ENCODE peak calls at places on chromosomes 11 and 22, in ten cellular contexts. One of them, this sample, is unnamed.

GRCh38 chr11:125241104-125241503 is 76.6 kb downstream of the PKNOX2 start:
- DNase-seq in HTR-8/SVneo: no peak
- DNase-seq in stimulated activated CD4-positive, alpha-beta T cell treated with anti-CD3 and anti-CD28 coated beads, Interleukin-2, amount 100 ng/mL, for 24 hours: no peak
- DNase-seq in fibroblast of lung: no peak
- DNase-seq in naive thymus-derived CD8-positive, alpha-beta T cell: no peak
- DNase-seq in stimulated activated CD8-positive, alpha-beta memory T cell treated with anti-CD3 and anti-CD28 coated beads, Interleukin-4, amount 100 ng/mL, for 4 hours: no peak
- DNase-seq in GM23248: no peak
- DNase-seq in hypothalamus: no peak
- DNase-seq in GM20000: no peak
- DNase-seq in ELF-1: no peak
- DNase-seq in this sample: no peak

GRCh38 chr11:127117231-127117671 is 116.7 kb upstream of the KIRREL3 start:
- DNase-seq in HTR-8/SVneo: no peak
- DNase-seq in GM23248: no peak
- DNase-seq in GM20000: no peak
- DNase-seq in fibroblast of lung: no peak
- DNase-seq in hypothalamus: no peak
- DNase-seq in ELF-1: no peak
- DNase-seq in stimulated activated CD8-positive, alpha-beta memory T cell treated with anti-CD3 and anti-CD28 coated beads, Interleukin-4, amount 100 ng/mL, for 4 hours: no peak
- DNase-seq in stimulated activated CD4-positive, alpha-beta T cell treated with anti-CD3 and anti-CD28 coated beads, Interleukin-2, amount 100 ng/mL, for 24 hours: no peak
- DNase-seq in naive thymus-derived CD8-positive, alpha-beta T cell: no peak
- DNase-seq in this sample: no peak

GRCh38 chr11:65560555-65561418 is 2.6 kb upstream of the LTBP3 start:
- DNase-seq in ELF-1: peak; percentile 72
- DNase-seq in naive thymus-derived CD8-positive, alpha-beta T cell: no peak
- DNase-seq in GM20000: no peak
- DNase-seq in stimulated activated CD4-positive, alpha-beta T cell treated with anti-CD3 and anti-CD28 coated beads, Interleukin-2, amount 100 ng/mL, for 24 hours: no peak
- DNase-seq in GM23248: peak; percentile 76
- DNase-seq in fibroblast of lung: peak; percentile 44
- DNase-seq in stimulated activated CD8-positive, alpha-beta memory T cell treated with anti-CD3 and anti-CD28 coated beads, Interleukin-4, amount 100 ng/mL, for 4 hours: no peak
- DNase-seq in HTR-8/SVneo: peak; percentile 90
- DNase-seq in hypothalamus: no peak
- DNase-seq in this sample: no peak

GRCh38 chr22:28894320-28894719 is 10.9 kb downstream of the ZNRF3 start:
- DNase-seq in naive thymus-derived CD8-positive, alpha-beta T cell: no peak
- DNase-seq in stimulated activated CD8-positive, alpha-beta memory T cell treated with anti-CD3 and anti-CD28 coated beads, Interleukin-4, amount 100 ng/mL, for 4 hours: no peak
- DNase-seq in GM23248: no peak
- DNase-seq in stimulated activated CD4-positive, alpha-beta T cell treated with anti-CD3 and anti-CD28 coated beads, Interleukin-2, amount 100 ng/mL, for 24 hours: no peak
- DNase-seq in hypothalamus: no peak
- DNase-seq in ELF-1: no peak
- DNase-seq in HTR-8/SVneo: no peak
- DNase-seq in GM20000: no peak
- DNase-seq in fibroblast of lung: no peak
- DNase-seq in this sample: no peak

GRCh38 chr11:126231725-126232459 is 20.3 kb downstream of the FAM118B start:
- DNase-seq in GM23248: no peak
- DNase-seq in stimulated activated CD4-positive, alpha-beta T cell treated with anti-CD3 and anti-CD28 coated beads, Interleukin-2, amount 100 ng/mL, for 24 hours: no peak
- DNase-seq in fibroblast of lung: peak; percentile 70
- DNase-seq in HTR-8/SVneo: no peak
- DNase-seq in naive thymus-derived CD8-positive, alpha-beta T cell: no peak
- DNase-seq in stimulated activated CD8-positive, alpha-beta memory T cell treated with anti-CD3 and anti-CD28 coated beads, Interleukin-4, amount 100 ng/mL, for 4 hours: no peak
- DNase-seq in hypothalamus: no peak
- DNase-seq in ELF-1: no peak
- DNase-seq in GM20000: no peak
- DNase-seq in this sample: no peak

GRCh38 chr22:45318558-45319318 is 9.0 kb downstream of the FAM118A start:
- DNase-seq in ELF-1: no peak
- DNase-seq in fibroblast of lung: peak; percentile 76
- DNase-seq in GM20000: peak; percentile 60
- DNase-seq in stimulated activated CD4-positive, alpha-beta T cell treated with anti-CD3 and anti-CD28 coated beads, Interleukin-2, amount 100 ng/mL, for 24 hours: peak; percentile 23
- DNase-seq in GM23248: no peak
- DNase-seq in HTR-8/SVneo: no peak
- DNase-seq in stimulated activated CD8-positive, alpha-beta memory T cell treated with anti-CD3 and anti-CD28 coated beads, Interleukin-4, amount 100 ng/mL, for 4 hours: peak; percentile 19
- DNase-seq in naive thymus-derived CD8-positive, alpha-beta T cell: peak; percentile 71
- DNase-seq in hypothalamus: no peak
- DNase-seq in this sample: peak; percentile 65

GRCh38 chr22:42959472-42960145 is 55.3 kb downstream of the PACSIN2 start:
- DNase-seq in fibroblast of lung: peak; percentile 77
- DNase-seq in GM20000: no peak
- DNase-seq in HTR-8/SVneo: peak; percentile 65
- DNase-seq in stimulated activated CD4-positive, alpha-beta T cell treated with anti-CD3 and anti-CD28 coated beads, Interleukin-2, amount 100 ng/mL, for 24 hours: no peak
- DNase-seq in GM23248: peak; percentile 29
- DNase-seq in stimulated activated CD8-positive, alpha-beta memory T cell treated with anti-CD3 and anti-CD28 coated beads, Interleukin-4, amount 100 ng/mL, for 4 hours: no peak
- DNase-seq in naive thymus-derived CD8-positive, alpha-beta T cell: no peak
- DNase-seq in ELF-1: peak; percentile 65
- DNase-seq in hypothalamus: no peak
- DNase-seq in this sample: no peak

GRCh38 chr22:44024288-44024908 is at the start of gene PARVB:
- DNase-seq in hypothalamus: no peak
- DNase-seq in GM20000: peak; percentile 64
- DNase-seq in GM23248: peak; percentile 71
- DNase-seq in naive thymus-derived CD8-positive, alpha-beta T cell: no peak
- DNase-seq in stimulated activated CD8-positive, alpha-beta memory T cell treated with anti-CD3 and anti-CD28 coated beads, Interleukin-4, amount 100 ng/mL, for 4 hours: no peak
- DNase-seq in HTR-8/SVneo: no peak
- DNase-seq in ELF-1: peak; percentile 22
- DNase-seq in stimulated activated CD4-positive, alpha-beta T cell treated with anti-CD3 and anti-CD28 coated beads, Interleukin-2, amount 100 ng/mL, for 24 hours: peak; percentile 41
- DNase-seq in fibroblast of lung: no peak
- DNase-seq in this sample: no peak

GRCh38 chr11:12693485-12694181 is 19.4 kb downstream of the TEAD1 start:
- DNase-seq in stimulated activated CD8-positive, alpha-beta memory T cell treated with anti-CD3 and anti-CD28 coated beads, Interleukin-4, amount 100 ng/mL, for 4 hours: no peak
- DNase-seq in GM20000: no peak
- DNase-seq in fibroblast of lung: peak; percentile 99
- DNase-seq in naive thymus-derived CD8-positive, alpha-beta T cell: no peak
- DNase-seq in ELF-1: no peak
- DNase-seq in HTR-8/SVneo: peak; percentile 77
- DNase-seq in GM23248: peak; percentile 96
- DNase-seq in hypothalamus: no peak
- DNase-seq in stimulated activated CD4-positive, alpha-beta T cell treated with anti-CD3 and anti-CD28 coated beads, Interleukin-2, amount 100 ng/mL, for 24 hours: peak; percentile 17
- DNase-seq in this sample: no peak

GRCh38 chr22:49535527-49536125 is 292.0 kb downstream of the BRD1 start:
- DNase-seq in hypothalamus: no peak
- DNase-seq in fibroblast of lung: no peak
- DNase-seq in stimulated activated CD8-positive, alpha-beta memory T cell treated with anti-CD3 and anti-CD28 coated beads, Interleukin-4, amount 100 ng/mL, for 4 hours: no peak
- DNase-seq in naive thymus-derived CD8-positive, alpha-beta T cell: no peak
- DNase-seq in ELF-1: no peak
- DNase-seq in GM23248: no peak
- DNase-seq in stimulated activated CD4-positive, alpha-beta T cell treated with anti-CD3 and anti-CD28 coated beads, Interleukin-2, amount 100 ng/mL, for 24 hours: no peak
- DNase-seq in HTR-8/SVneo: no peak
- DNase-seq in GM20000: no peak
- DNase-seq in this sample: no peak

GRCh38 chr22:29129644-29130201 is 56.9 kb downstream of the KREMEN1 start:
- DNase-seq in GM23248: peak; percentile 57
- DNase-seq in HTR-8/SVneo: no peak
- DNase-seq in GM20000: no peak
- DNase-seq in stimulated activated CD4-positive, alpha-beta T cell treated with anti-CD3 and anti-CD28 coated beads, Interleukin-2, amount 100 ng/mL, for 24 hours: no peak
- DNase-seq in stimulated activated CD8-positive, alpha-beta memory T cell treated with anti-CD3 and anti-CD28 coated beads, Interleukin-4, amount 100 ng/mL, for 4 hours: no peak
- DNase-seq in naive thymus-derived CD8-positive, alpha-beta T cell: no peak
- DNase-seq in ELF-1: no peak
- DNase-seq in hypothalamus: no peak
- DNase-seq in fibroblast of lung: no peak
- DNase-seq in this sample: no peak

GRCh38 chr11:80586464-80586863 is 1145.6 kb upstream of the TENM4 start:
- DNase-seq in stimulated activated CD8-positive, alpha-beta memory T cell treated with anti-CD3 and anti-CD28 coated beads, Interleukin-4, amount 100 ng/mL, for 4 hours: no peak
- DNase-seq in HTR-8/SVneo: no peak
- DNase-seq in GM20000: no peak
- DNase-seq in ELF-1: no peak
- DNase-seq in naive thymus-derived CD8-positive, alpha-beta T cell: no peak
- DNase-seq in fibroblast of lung: no peak
- DNase-seq in GM23248: no peak
- DNase-seq in stimulated activated CD4-positive, alpha-beta T cell treated with anti-CD3 and anti-CD28 coated beads, Interleukin-2, amount 100 ng/mL, for 24 hours: no peak
- DNase-seq in hypothalamus: no peak
- DNase-seq in this sample: no peak

GRCh38 chr22:22546490-22546889 is 12.6 kb downstream of the PRAME start:
- DNase-seq in fibroblast of lung: peak; percentile 7
- DNase-seq in naive thymus-derived CD8-positive, alpha-beta T cell: no peak
- DNase-seq in ELF-1: no peak
- DNase-seq in GM20000: no peak
- DNase-seq in HTR-8/SVneo: no peak
- DNase-seq in hypothalamus: no peak
- DNase-seq in stimulated activated CD4-positive, alpha-beta T cell treated with anti-CD3 and anti-CD28 coated beads, Interleukin-2, amount 100 ng/mL, for 24 hours: no peak
- DNase-seq in GM23248: peak; percentile 8
- DNase-seq in stimulated activated CD8-positive, alpha-beta memory T cell treated with anti-CD3 and anti-CD28 coated beads, Interleukin-4, amount 100 ng/mL, for 4 hours: no peak
- DNase-seq in this sample: no peak

GRCh38 chr11:106077609-106078517 is at the start of gene AASDHPPT:
- DNase-seq in stimulated activated CD4-positive, alpha-beta T cell treated with anti-CD3 and anti-CD28 coated beads, Interleukin-2, amount 100 ng/mL, for 24 hours: no peak
- DNase-seq in hypothalamus: no peak
- DNase-seq in stimulated activated CD8-positive, alpha-beta memory T cell treated with anti-CD3 and anti-CD28 coated beads, Interleukin-4, amount 100 ng/mL, for 4 hours: no peak
- DNase-seq in ELF-1: no peak
- DNase-seq in GM20000: no peak
- DNase-seq in GM23248: peak; percentile 70
- DNase-seq in fibroblast of lung: peak; percentile 64
- DNase-seq in HTR-8/SVneo: peak; percentile 11
- DNase-seq in naive thymus-derived CD8-positive, alpha-beta T cell: no peak
- DNase-seq in this sample: no peak

GRCh38 chr11:11039249-11039965 is 181.6 kb upstream of the ZBED5 start:
- DNase-seq in hypothalamus: no peak
- DNase-seq in stimulated activated CD8-positive, alpha-beta memory T cell treated with anti-CD3 and anti-CD28 coated beads, Interleukin-4, amount 100 ng/mL, for 4 hours: no peak
- DNase-seq in naive thymus-derived CD8-positive, alpha-beta T cell: no peak
- DNase-seq in HTR-8/SVneo: no peak
- DNase-seq in GM20000: no peak
- DNase-seq in GM23248: peak; percentile 18
- DNase-seq in ELF-1: no peak
- DNase-seq in stimulated activated CD4-positive, alpha-beta T cell treated with anti-CD3 and anti-CD28 coated beads, Interleukin-2, amount 100 ng/mL, for 24 hours: no peak
- DNase-seq in fibroblast of lung: peak; percentile 28
- DNase-seq in this sample: no peak

GRCh38 chr11:65121447-65121864 is 478 bp downstream of the FAU start:
- DNase-seq in GM20000: no peak
- DNase-seq in GM23248: peak; percentile 61
- DNase-seq in hypothalamus: no peak
- DNase-seq in stimulated activated CD8-positive, alpha-beta memory T cell treated with anti-CD3 and anti-CD28 coated beads, Interleukin-4, amount 100 ng/mL, for 4 hours: no peak
- DNase-seq in ELF-1: peak; percentile 38
- DNase-seq in stimulated activated CD4-positive, alpha-beta T cell treated with anti-CD3 and anti-CD28 coated beads, Interleukin-2, amount 100 ng/mL, for 24 hours: no peak
- DNase-seq in naive thymus-derived CD8-positive, alpha-beta T cell: peak; percentile 36
- DNase-seq in fibroblast of lung: no peak
- DNase-seq in HTR-8/SVneo: no peak
- DNase-seq in this sample: no peak

GRCh38 chr22:45627489-45628233 is 44.0 kb upstream of the ATXN10 start:
- DNase-seq in GM23248: no peak
- DNase-seq in stimulated activated CD4-positive, alpha-beta T cell treated with anti-CD3 and anti-CD28 coated beads, Interleukin-2, amount 100 ng/mL, for 24 hours: no peak
- DNase-seq in naive thymus-derived CD8-positive, alpha-beta T cell: no peak
- DNase-seq in ELF-1: no peak
- DNase-seq in fibroblast of lung: no peak
- DNase-seq in HTR-8/SVneo: no peak
- DNase-seq in stimulated activated CD8-positive, alpha-beta memory T cell treated with anti-CD3 and anti-CD28 coated beads, Interleukin-4, amount 100 ng/mL, for 4 hours: no peak
- DNase-seq in GM20000: no peak
- DNase-seq in hypothalamus: no peak
- DNase-seq in this sample: no peak

GRCh38 chr22:30420401-30421178 is 5.0 kb upstream of the MTFP1 start:
- DNase-seq in GM20000: no peak
- DNase-seq in HTR-8/SVneo: no peak
- DNase-seq in stimulated activated CD4-positive, alpha-beta T cell treated with anti-CD3 and anti-CD28 coated beads, Interleukin-2, amount 100 ng/mL, for 24 hours: no peak
- DNase-seq in GM23248: peak; percentile 93
- DNase-seq in fibroblast of lung: peak; percentile 64
- DNase-seq in ELF-1: no peak
- DNase-seq in stimulated activated CD8-positive, alpha-beta memory T cell treated with anti-CD3 and anti-CD28 coated beads, Interleukin-4, amount 100 ng/mL, for 4 hours: no peak
- DNase-seq in naive thymus-derived CD8-positive, alpha-beta T cell: no peak
- DNase-seq in hypothalamus: no peak
- DNase-seq in this sample: no peak

GRCh38 chr11:17972987-17973386 is 39.9 kb downstream of the SERGEF start:
- DNase-seq in GM20000: peak; percentile 17
- DNase-seq in hypothalamus: no peak
- DNase-seq in HTR-8/SVneo: peak; percentile 58
- DNase-seq in stimulated activated CD8-positive, alpha-beta memory T cell treated with anti-CD3 and anti-CD28 coated beads, Interleukin-4, amount 100 ng/mL, for 4 hours: no peak
- DNase-seq in fibroblast of lung: peak; percentile 94
- DNase-seq in stimulated activated CD4-positive, alpha-beta T cell treated with anti-CD3 and anti-CD28 coated beads, Interleukin-2, amount 100 ng/mL, for 24 hours: peak; percentile 6
- DNase-seq in naive thymus-derived CD8-positive, alpha-beta T cell: no peak
- DNase-seq in GM23248: peak; percentile 88
- DNase-seq in ELF-1: peak; percentile 81
- DNase-seq in this sample: no peak

GRCh38 chr11:69931994-69932910 is 113.0 kb upstream of the FGF3 start:
- DNase-seq in fibroblast of lung: no peak
- DNase-seq in naive thymus-derived CD8-positive, alpha-beta T cell: no peak
- DNase-seq in hypothalamus: no peak
- DNase-seq in GM23248: no peak
- DNase-seq in HTR-8/SVneo: no peak
- DNase-seq in stimulated activated CD8-positive, alpha-beta memory T cell treated with anti-CD3 and anti-CD28 coated beads, Interleukin-4, amount 100 ng/mL, for 4 hours: no peak
- DNase-seq in ELF-1: peak; percentile 74
- DNase-seq in GM20000: no peak
- DNase-seq in stimulated activated CD4-positive, alpha-beta T cell treated with anti-CD3 and anti-CD28 coated beads, Interleukin-2, amount 100 ng/mL, for 24 hours: no peak
- DNase-seq in this sample: no peak

GRCh38 chr22:37896181-37896592 is 9.9 kb upstream of the MICALL1 start:
- DNase-seq in stimulated activated CD8-positive, alpha-beta memory T cell treated with anti-CD3 and anti-CD28 coated beads, Interleukin-4, amount 100 ng/mL, for 4 hours: no peak
- DNase-seq in GM23248: no peak
- DNase-seq in stimulated activated CD4-positive, alpha-beta T cell treated with anti-CD3 and anti-CD28 coated beads, Interleukin-2, amount 100 ng/mL, for 24 hours: no peak
- DNase-seq in GM20000: peak; percentile 80
- DNase-seq in ELF-1: peak; percentile 67
- DNase-seq in fibroblast of lung: no peak
- DNase-seq in hypothalamus: no peak
- DNase-seq in naive thymus-derived CD8-positive, alpha-beta T cell: peak; percentile 23
- DNase-seq in HTR-8/SVneo: no peak
- DNase-seq in this sample: no peak

GRCh38 chr11:20729597-20730095 is 60.3 kb downstream of the NELL1 start:
- DNase-seq in stimulated activated CD4-positive, alpha-beta T cell treated with anti-CD3 and anti-CD28 coated beads, Interleukin-2, amount 100 ng/mL, for 24 hours: no peak
- DNase-seq in stimulated activated CD8-positive, alpha-beta memory T cell treated with anti-CD3 and anti-CD28 coated beads, Interleukin-4, amount 100 ng/mL, for 4 hours: no peak
- DNase-seq in naive thymus-derived CD8-positive, alpha-beta T cell: no peak
- DNase-seq in hypothalamus: no peak
- DNase-seq in GM20000: no peak
- DNase-seq in HTR-8/SVneo: no peak
- DNase-seq in ELF-1: no peak
- DNase-seq in GM23248: no peak
- DNase-seq in fibroblast of lung: no peak
- DNase-seq in this sample: no peak

GRCh38 chr11:92911478-92911877 is 58.0 kb upstream of the MTNR1B start:
- DNase-seq in naive thymus-derived CD8-positive, alpha-beta T cell: no peak
- DNase-seq in GM23248: no peak
- DNase-seq in GM20000: no peak
- DNase-seq in stimulated activated CD8-positive, alpha-beta memory T cell treated with anti-CD3 and anti-CD28 coated beads, Interleukin-4, amount 100 ng/mL, for 4 hours: no peak
- DNase-seq in ELF-1: no peak
- DNase-seq in hypothalamus: no peak
- DNase-seq in fibroblast of lung: no peak
- DNase-seq in stimulated activated CD4-positive, alpha-beta T cell treated with anti-CD3 and anti-CD28 coated beads, Interleukin-2, amount 100 ng/mL, for 24 hours: no peak
- DNase-seq in HTR-8/SVneo: no peak
- DNase-seq in this sample: no peak

GRCh38 chr22:49330421-49331222 is 497.1 kb downstream of the BRD1 start:
- DNase-seq in fibroblast of lung: no peak
- DNase-seq in stimulated activated CD8-positive, alpha-beta memory T cell treated with anti-CD3 and anti-CD28 coated beads, Interleukin-4, amount 100 ng/mL, for 4 hours: no peak
- DNase-seq in naive thymus-derived CD8-positive, alpha-beta T cell: no peak
- DNase-seq in HTR-8/SVneo: no peak
- DNase-seq in GM20000: peak; percentile 4
- DNase-seq in hypothalamus: no peak
- DNase-seq in GM23248: no peak
- DNase-seq in stimulated activated CD4-positive, alpha-beta T cell treated with anti-CD3 and anti-CD28 coated beads, Interleukin-2, amount 100 ng/mL, for 24 hours: no peak
- DNase-seq in ELF-1: no peak
- DNase-seq in this sample: no peak

GRCh38 chr11:79269923-79270322 is 170.9 kb downstream of the TENM4 start:
- DNase-seq in stimulated activated CD4-positive, alpha-beta T cell treated with anti-CD3 and anti-CD28 coated beads, Interleukin-2, amount 100 ng/mL, for 24 hours: no peak
- DNase-seq in ELF-1: peak; percentile 53
- DNase-seq in GM20000: no peak
- DNase-seq in stimulated activated CD8-positive, alpha-beta memory T cell treated with anti-CD3 and anti-CD28 coated beads, Interleukin-4, amount 100 ng/mL, for 4 hours: no peak
- DNase-seq in fibroblast of lung: no peak
- DNase-seq in GM23248: no peak
- DNase-seq in naive thymus-derived CD8-positive, alpha-beta T cell: no peak
- DNase-seq in hypothalamus: no peak
- DNase-seq in HTR-8/SVneo: no peak
- DNase-seq in this sample: no peak

GRCh38 chr11:110022548-110022947 is 70.6 kb upstream of the ZC3H12C start:
- DNase-seq in ELF-1: no peak
- DNase-seq in GM20000: no peak
- DNase-seq in stimulated activated CD4-positive, alpha-beta T cell treated with anti-CD3 and anti-CD28 coated beads, Interleukin-2, amount 100 ng/mL, for 24 hours: no peak
- DNase-seq in fibroblast of lung: peak; percentile 14
- DNase-seq in GM23248: no peak
- DNase-seq in HTR-8/SVneo: peak; percentile 10
- DNase-seq in naive thymus-derived CD8-positive, alpha-beta T cell: no peak
- DNase-seq in hypothalamus: no peak
- DNase-seq in stimulated activated CD8-positive, alpha-beta memory T cell treated with anti-CD3 and anti-CD28 coated beads, Interleukin-4, amount 100 ng/mL, for 4 hours: no peak
- DNase-seq in this sample: no peak